ENCODE peak calls at places on chromosomes 12 and 14, in five cellular contexts. F is transverse colon, U is Panc1, E is HepG2, Z is breast epithelium. A is an unnamed sample.
A peak's percentile ranks its signal among the peaks of the same experiment; 100 is the strongest.

GRCh38 chr14:98227000-98227726 is 1044.8 kb downstream of the BCL11B start:
- DNase-seq in F (no peak), U (no peak), E (no peak), Z (no peak), A (peak; percentile 11)

GRCh38 chr12:31265722-31266121 is 60.2 kb downstream of the SINHCAF start:
- DNase-seq in F (no peak), U (no peak), E (no peak), Z (no peak), A (no peak)

GRCh38 chr12:109330282-109330681 is 17.4 kb upstream of the MYO1H start:
- DNase-seq in F (no peak), U (no peak), E (no peak), Z (no peak), A (no peak)

GRCh38 chr12:64390275-64390851 is at the start of gene C12orf56:
- DNase-seq in F (peak; percentile 17), U (no peak), E (no peak), Z (no peak), A (no peak)

GRCh38 chr12:21456291-21456780 is 18.9 kb downstream of the PYROXD1 start:
- DNase-seq in F (no peak), U (no peak), E (no peak), Z (no peak), A (no peak)

GRCh38 chr12:106897082-106897481 is 58.6 kb upstream of the TMEM263 start:
- DNase-seq in F (no peak), U (no peak), E (peak; percentile 25), Z (no peak), A (no peak)

GRCh38 chr14:36805116-36805515 is 143.5 kb downstream of the PAX9 start:
- DNase-seq in F (no peak), U (no peak), E (no peak), Z (no peak), A (no peak)

GRCh38 chr14:23112359-23113178 is 6.5 kb downstream of the CEBPE start:
- DNase-seq in F (no peak), U (no peak), E (no peak), Z (no peak), A (no peak)

GRCh38 chr14:55580401-55581010 is 499 bp downstream of the KTN1 start:
- DNase-seq in F (peak; percentile 47), U (no peak), E (no peak), Z (peak; percentile 19), A (peak; percentile 33)

GRCh38 chr12:46267618-46268348 is 1.1 kb downstream of the SLC38A1 start:
- DNase-seq in F (no peak), U (no peak), E (no peak), Z (no peak), A (no peak)

GRCh38 chr14:105257464-105257863 is 9.1 kb downstream of the BTBD6 start:
- DNase-seq in F (peak; percentile 91), U (no peak), E (no peak), Z (no peak), A (no peak)

GRCh38 chr12:40105515-40106201 is at the start of gene SLC2A13:
- DNase-seq in F (peak; percentile 85), U (no peak), E (peak; percentile 42), Z (peak; percentile 59), A (peak; percentile 79)

GRCh38 chr14:32343926-32344430 is 14.9 kb downstream of the AKAP6 start:
- DNase-seq in F (no peak), U (no peak), E (no peak), Z (no peak), A (no peak)

GRCh38 chr12:19850341-19851065 is 411.2 kb downstream of the AEBP2 start:
- DNase-seq in F (no peak), U (no peak), E (no peak), Z (no peak), A (no peak)

GRCh38 chr14:74834682-74835392 is 41.1 kb downstream of the PROX2 start:
- DNase-seq in F (no peak), U (no peak), E (no peak), Z (no peak), A (no peak)

GRCh38 chr12:89350661-89351488 is 1.4 kb downstream of the DUSP6 start:
- DNase-seq in F (peak; percentile 33), U (no peak), E (no peak), Z (no peak), A (peak; percentile 9)

GRCh38 chr12:115394498-115395220 is 710.7 kb upstream of the TBX3 start:
- DNase-seq in F (no peak), U (no peak), E (peak; percentile 46), Z (no peak), A (no peak)

GRCh38 chr12:93002278-93003054 is 73.4 kb upstream of the EEA1 start:
- DNase-seq in F (no peak), U (no peak), E (no peak), Z (no peak), A (no peak)
- TF ChIP-seq POLR2AphosphoS5 in F (peak; percentile 41), U (no peak), E (no peak), Z (no peak), A (no peak)

DNA sequence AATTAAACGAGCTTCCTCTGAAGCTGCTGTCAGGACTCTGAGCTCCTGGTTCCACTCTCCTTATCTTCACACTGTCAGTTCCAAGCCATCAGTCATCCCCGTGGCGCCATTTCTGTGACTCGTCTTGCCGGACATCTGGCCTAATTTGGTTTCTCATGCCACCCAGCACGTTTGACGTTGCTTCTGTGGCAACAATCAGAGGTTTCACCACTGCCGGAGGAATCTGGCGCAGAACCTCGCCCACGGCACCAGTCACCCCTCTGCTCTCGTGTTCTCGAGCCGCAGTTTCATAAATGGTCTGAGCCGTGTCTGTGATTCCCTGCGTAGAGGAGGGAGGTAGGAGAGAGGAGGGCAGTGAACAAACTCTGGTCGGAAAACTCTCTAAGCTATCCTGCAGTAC is 29.7 kb downstream of the BDKRB1 start:
- DNase-seq in F (no peak), U (no peak), E (no peak), Z (no peak), A (no peak)
- TF ChIP-seq POLR2AphosphoS5 in F (peak; percentile 41), U (no peak), E (no peak), Z (no peak), A (no peak)

GRCh38 chr12:52082026-52082667 is 2.6 kb downstream of the SMIM41 start:
- DNase-seq in F (no peak), U (no peak), E (peak; percentile 41), Z (no peak), A (no peak)
- TF ChIP-seq POLR2AphosphoS5 in F (no peak), U (no peak), E (no peak), Z (no peak), A (no peak)

DNA sequence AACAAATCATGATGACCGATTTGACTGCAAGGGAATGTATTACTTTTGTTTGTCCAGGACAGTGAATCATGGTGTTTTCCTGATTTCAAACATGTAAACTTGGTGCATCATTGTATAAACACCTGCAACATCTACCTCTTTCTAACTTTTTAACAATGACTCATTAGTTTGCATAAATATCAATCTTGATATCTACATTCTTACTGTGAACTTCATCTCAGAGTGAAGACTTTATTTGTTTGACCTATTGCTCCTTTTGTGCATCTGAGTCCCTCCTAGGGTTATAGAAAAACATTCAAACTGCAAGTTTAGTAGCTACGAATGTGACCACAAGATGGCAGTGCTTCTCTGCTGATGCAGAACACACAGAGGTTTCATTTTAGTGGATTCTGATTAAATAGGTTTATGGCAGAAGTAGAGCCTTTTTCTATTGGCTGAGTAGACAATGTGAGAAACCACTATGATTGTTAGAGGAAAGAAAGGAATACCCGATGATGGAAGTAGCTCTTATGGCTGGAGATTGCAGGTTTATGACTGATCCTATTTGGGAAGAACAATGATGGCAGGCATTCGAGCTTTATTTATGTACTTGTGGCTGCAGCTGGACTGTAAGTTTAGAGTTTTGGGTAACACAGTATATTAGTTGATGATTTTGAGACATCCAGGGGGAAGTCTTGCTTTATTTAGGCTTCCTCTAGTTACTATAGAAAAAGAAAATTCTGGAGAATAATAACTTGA is 244.2 kb upstream of the OR4E1 start:
- DNase-seq in F (peak; percentile 28), U (peak; percentile 79), E (peak; percentile 56), Z (no peak), A (no peak)
- TF ChIP-seq POLR2AphosphoS5 in F (no peak), U (no peak), E (no peak), Z (no peak), A (no peak)

DNA sequence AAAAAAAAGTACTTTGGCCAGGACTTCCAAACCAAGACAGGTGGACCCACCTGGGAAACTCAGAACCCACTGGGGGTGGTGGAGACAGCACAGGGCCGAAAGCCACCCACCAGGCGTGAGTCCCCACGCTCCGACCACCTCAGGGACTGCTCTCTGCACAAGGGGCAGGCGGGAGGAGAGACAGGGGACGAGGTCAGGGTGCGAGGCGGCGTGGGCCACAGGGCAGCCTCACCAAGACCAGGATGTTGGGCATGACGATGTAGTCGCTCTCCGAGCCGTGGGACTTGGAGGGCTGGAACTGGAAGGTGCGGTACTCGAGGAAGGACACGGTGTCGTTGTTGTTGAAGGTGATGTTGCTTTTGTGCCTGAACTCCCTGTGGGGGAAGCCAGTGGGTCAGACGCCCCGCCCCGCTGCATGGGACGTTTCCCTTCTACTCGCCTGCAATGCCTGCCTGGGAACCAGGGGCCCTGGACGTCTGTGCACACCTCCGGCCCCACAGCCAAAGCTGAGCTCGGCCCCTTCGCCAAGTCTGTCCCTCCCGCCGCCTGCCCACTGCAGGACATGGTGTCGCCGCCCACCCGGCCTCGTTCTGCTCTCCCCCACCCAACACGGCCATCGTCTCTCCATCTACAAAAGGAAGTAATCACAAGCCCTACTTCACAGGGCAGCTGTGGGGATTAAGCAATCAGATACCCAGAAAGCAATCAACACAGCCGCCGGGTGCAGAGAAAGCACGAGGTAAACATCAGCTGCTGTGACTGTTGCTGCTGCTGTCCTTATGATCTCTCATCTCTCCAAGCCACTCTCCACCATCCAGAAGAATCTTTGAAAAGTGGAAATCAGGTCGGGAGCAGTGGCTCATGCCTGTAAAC is 48.7 kb downstream of the SCARB1 start:
- DNase-seq in F (peak; percentile 25), U (no peak), E (no peak), Z (no peak), A (no peak)
- TF ChIP-seq POLR2AphosphoS5 in F (no peak), U (no peak), E (no peak), Z (no peak), A (no peak)